ENCODE peak calls at places on chromosomes 2 and 18, in four cellular contexts. One of them, this sample, is unnamed.

GRCh38 chr2:197960765-197961164 is 156.4 kb downstream of the PLCL1 start:
- DNase-seq in HCT116: no peak
- DNase-seq in GM10248: no peak
- DNase-seq in ascending aorta: no peak
- DNase-seq in this sample: no peak

GRCh38 chr2:203418271-203418670 is 90.1 kb downstream of the ABI2 start:
- DNase-seq in ascending aorta: no peak
- DNase-seq in GM10248: no peak
- DNase-seq in HCT116: no peak
- DNase-seq in this sample: no peak

GRCh38 chr2:27723372-27724144 is 48.0 kb upstream of the MRPL33 start:
- DNase-seq in GM10248: peak; percentile 56
- DNase-seq in HCT116: peak; percentile 62
- DNase-seq in ascending aorta: peak; percentile 90
- DNase-seq in this sample: peak; percentile 74

GRCh38 chr2:59249441-59250330 is 1008.6 kb upstream of the FANCL start:
- DNase-seq in ascending aorta: no peak
- DNase-seq in GM10248: no peak
- DNase-seq in HCT116: no peak
- DNase-seq in this sample: no peak

GRCh38 chr18:54948350-54948837 is 10.9 kb downstream of the CCDC68 start:
- DNase-seq in ascending aorta: no peak
- DNase-seq in GM10248: no peak
- DNase-seq in HCT116: no peak
- DNase-seq in this sample: no peak

GRCh38 chr18:22983175-22983574 is 50.0 kb downstream of the RBBP8 start:
- DNase-seq in ascending aorta: no peak
- DNase-seq in HCT116: peak; percentile 24
- DNase-seq in GM10248: peak; percentile 20
- DNase-seq in this sample: no peak

GRCh38 chr2:102442967-102443828 is 20.2 kb downstream of the IL18RAP start:
- DNase-seq in ascending aorta: no peak
- DNase-seq in GM10248: peak; percentile 41
- DNase-seq in HCT116: peak; percentile 18
- DNase-seq in this sample: peak; percentile 41

GRCh38 chr18:65146615-65147014 is 604.2 kb upstream of the CDH7 start:
- DNase-seq in HCT116: no peak
- DNase-seq in ascending aorta: no peak
- DNase-seq in GM10248: no peak
- DNase-seq in this sample: no peak

GRCh38 chr2:74424139-74424992 is 2.8 kb downstream of the WDR54 start:
- DNase-seq in ascending aorta: no peak
- DNase-seq in GM10248: no peak
- DNase-seq in HCT116: no peak
- DNase-seq in this sample: no peak

GRCh38 chr2:98063289-98063688 is 23.7 kb upstream of the VWA3B start:
- DNase-seq in GM10248: no peak
- DNase-seq in HCT116: no peak
- DNase-seq in ascending aorta: no peak
- DNase-seq in this sample: no peak

GRCh38 chr18:46481048-46481846 is 175.8 kb downstream of the LOXHD1 start:
- DNase-seq in HCT116: peak; percentile 27
- DNase-seq in ascending aorta: no peak
- DNase-seq in GM10248: peak; percentile 42
- DNase-seq in this sample: peak; percentile 46

GRCh38 chr2:119242276-119243119 is 18.9 kb downstream of the STEAP3 start:
- DNase-seq in GM10248: no peak
- DNase-seq in HCT116: no peak
- DNase-seq in ascending aorta: no peak
- DNase-seq in this sample: no peak

GRCh38 chr2:237421542-237422047 is 7.6 kb upstream of the COL6A3 start:
- DNase-seq in GM10248: peak; percentile 68
- DNase-seq in ascending aorta: peak; percentile 89
- DNase-seq in HCT116: peak; percentile 73
- DNase-seq in this sample: peak; percentile 81

GRCh38 chr2:219570924-219571310 is 422 bp downstream of the OBSL1 start:
- DNase-seq in HCT116: no peak
- DNase-seq in GM10248: no peak
- DNase-seq in ascending aorta: no peak
- DNase-seq in this sample: no peak

GRCh38 chr2:109175350-109175678 is 46.3 kb downstream of the SH3RF3 start:
- DNase-seq in GM10248: no peak
- DNase-seq in HCT116: no peak
- DNase-seq in ascending aorta: peak; percentile 58
- DNase-seq in this sample: no peak

GRCh38 chr2:85843543-85843942 is 45.2 kb downstream of the ST3GAL5 start:
- DNase-seq in GM10248: no peak
- DNase-seq in HCT116: no peak
- DNase-seq in ascending aorta: no peak
- DNase-seq in this sample: no peak

GRCh38 chr2:36704475-36705150 is 8.1 kb downstream of the VIT start:
- DNase-seq in ascending aorta: no peak
- DNase-seq in HCT116: no peak
- DNase-seq in GM10248: no peak
- DNase-seq in this sample: no peak

GRCh38 chr18:75276813-75277628 is 66.4 kb downstream of the TSHZ1 start:
- DNase-seq in HCT116: no peak
- DNase-seq in ascending aorta: no peak
- DNase-seq in GM10248: no peak
- DNase-seq in this sample: no peak

GRCh38 chr2:33146112-33146511 is 199.4 kb downstream of the LTBP1 start:
- DNase-seq in HCT116: no peak
- DNase-seq in GM10248: no peak
- DNase-seq in ascending aorta: no peak
- DNase-seq in this sample: no peak

GRCh38 chr18:44977856-44978255 is 297.2 kb downstream of the SETBP1 start:
- DNase-seq in HCT116: no peak
- DNase-seq in ascending aorta: no peak
- DNase-seq in GM10248: no peak
- DNase-seq in this sample: no peak

GRCh38 chr18:48800877-48801727 is 149.7 kb downstream of the SMAD7 start:
- DNase-seq in HCT116: no peak
- DNase-seq in ascending aorta: peak; percentile 67
- DNase-seq in GM10248: peak; percentile 81
- DNase-seq in this sample: no peak

GRCh38 chr2:144456680-144457079 is 63.2 kb downstream of the ZEB2 start:
- DNase-seq in GM10248: no peak
- DNase-seq in HCT116: no peak
- DNase-seq in ascending aorta: peak; percentile 70
- DNase-seq in this sample: no peak

GRCh38 chr2:130864830-130865229 is 28.1 kb downstream of the ARHGEF4 start:
- DNase-seq in GM10248: no peak
- DNase-seq in ascending aorta: no peak
- DNase-seq in HCT116: peak; percentile 50
- DNase-seq in this sample: peak; percentile 32

GRCh38 chr2:238916875-238917590 is 69.1 kb downstream of the TWIST2 start:
- DNase-seq in HCT116: no peak
- DNase-seq in ascending aorta: no peak
- DNase-seq in GM10248: no peak
- DNase-seq in this sample: no peak

GRCh38 chr2:169716229-169716886 is 17.3 kb upstream of the KLHL23 start:
- DNase-seq in GM10248: no peak
- DNase-seq in ascending aorta: no peak
- DNase-seq in HCT116: no peak
- DNase-seq in this sample: no peak